ENCODE peak calls at places on chromosome 2, in nine cellular contexts. G is CD4-positive, alpha-beta T cell; I is IMR-90; K is nephron progenitor cell; A is upper lobe of left lung; X is astrocyte of the cerebellum; Q is GM10248; Z is astrocyte of the spinal cord; T is epithelial cell of esophagus. D is an unnamed sample.
A peak's percentile ranks its signal among the peaks of the same experiment; 100 is the strongest.

GRCh38 chr2:140338827-140339226 is 1558.6 kb upstream of the NXPH2 start:
- DNase-seq in G (no peak), I (no peak), K (no peak), A (no peak), X (no peak), Q (no peak), Z (no peak), T (no peak), D (no peak)

GRCh38 chr2:177124371-177124770 is 88.2 kb upstream of the HNRNPA3 start:
- DNase-seq in G (no peak), I (no peak), K (no peak), A (no peak), X (no peak), Q (no peak), Z (no peak), T (peak; percentile 16), D (peak; percentile 8)

GRCh38 chr2:240041363-240041762 is 11.1 kb upstream of the OR6B2 start:
- DNase-seq in G (no peak), I (no peak), K (no peak), A (no peak), X (no peak), Q (no peak), Z (no peak), T (no peak), D (no peak)

GRCh38 chr2:2909086-2910035 is 468.3 kb downstream of the EIPR1 start:
- DNase-seq in G (no peak), I (no peak), K (no peak), A (no peak), X (no peak), Q (no peak), Z (no peak), T (no peak), D (no peak)

GRCh38 chr2:36663851-36664715 is 32.4 kb upstream of the VIT start:
- DNase-seq in G (no peak), I (peak; percentile 71), K (no peak), A (no peak), X (peak; percentile 62), Q (peak; percentile 49), Z (peak; percentile 77), T (peak; percentile 82), D (peak; percentile 90)

GRCh38 chr2:2484301-2484700 is 153.2 kb upstream of the MYT1L start:
- DNase-seq in G (no peak), I (no peak), K (no peak), A (no peak), X (no peak), Q (no peak), Z (no peak), T (no peak), D (no peak)

GRCh38 chr2:151478011-151478410 is 68.3 kb downstream of the RIF1 start:
- DNase-seq in G (no peak), I (peak; percentile 72), K (no peak), A (no peak), X (peak; percentile 1), Q (no peak), Z (peak; percentile 48), T (peak; percentile 65), D (peak; percentile 48)

GRCh38 chr2:180985771-180986395 is 5.5 kb downstream of the UBE2E3 start:
- DNase-seq in G (no peak), I (no peak), K (no peak), A (no peak), X (no peak), Q (no peak), Z (no peak), T (no peak), D (no peak)

GRCh38 chr2:23685201-23685600 is 241.7 kb downstream of the ATAD2B start:
- DNase-seq in G (no peak), I (no peak), K (no peak), A (no peak), X (no peak), Q (no peak), Z (no peak), T (peak; percentile 44), D (no peak)

GRCh38 chr2:219495531-219496122 is 3.1 kb upstream of the GMPPA start:
- DNase-seq in G (peak; percentile 51), I (peak; percentile 74), K (peak; percentile 78), A (peak; percentile 46), X (no peak), Q (peak; percentile 77), Z (peak; percentile 62), T (peak; percentile 64), D (peak; percentile 78)

GRCh38 chr2:134736167-134736885 is 17.5 kb upstream of the TMEM163 start:
- DNase-seq in G (no peak), I (peak; percentile 50), K (no peak), A (no peak), X (peak; percentile 66), Q (no peak), Z (peak; percentile 58), T (peak; percentile 79), D (peak; percentile 86)

GRCh38 chr2:100470898-100471514 is 724 bp downstream of the NMS start:
- DNase-seq in G (no peak), I (peak; percentile 7), K (peak; percentile 95), A (no peak), X (no peak), Q (no peak), Z (peak; percentile 5), T (peak; percentile 4), D (peak; percentile 9)

GRCh38 chr2:239049421-239050251 is 201.8 kb downstream of the TWIST2 start:
- DNase-seq in G (no peak), I (peak; percentile 63), K (no peak), A (no peak), X (no peak), Q (no peak), Z (peak; percentile 31), T (no peak), D (no peak)

GRCh38 chr2:189285962-189286648 is 106.5 kb upstream of the COL5A2 start:
- DNase-seq in G (no peak), I (peak; percentile 92), K (no peak), A (no peak), X (peak; percentile 81), Q (no peak), Z (peak; percentile 96), T (peak; percentile 79), D (peak; percentile 97)

GRCh38 chr2:122748552-122749011 is 993.1 kb downstream of the TSN start:
- DNase-seq in G (no peak), I (no peak), K (no peak), A (no peak), X (no peak), Q (no peak), Z (peak; percentile 51), T (peak; percentile 77), D (peak; percentile 97)

GRCh38 chr2:164843346-164843841 is 1.8 kb upstream of the COBLL1 start:
- DNase-seq in G (no peak), I (no peak), K (no peak), A (no peak), X (no peak), Q (no peak), Z (no peak), T (peak; percentile 78), D (no peak)

DNA sequence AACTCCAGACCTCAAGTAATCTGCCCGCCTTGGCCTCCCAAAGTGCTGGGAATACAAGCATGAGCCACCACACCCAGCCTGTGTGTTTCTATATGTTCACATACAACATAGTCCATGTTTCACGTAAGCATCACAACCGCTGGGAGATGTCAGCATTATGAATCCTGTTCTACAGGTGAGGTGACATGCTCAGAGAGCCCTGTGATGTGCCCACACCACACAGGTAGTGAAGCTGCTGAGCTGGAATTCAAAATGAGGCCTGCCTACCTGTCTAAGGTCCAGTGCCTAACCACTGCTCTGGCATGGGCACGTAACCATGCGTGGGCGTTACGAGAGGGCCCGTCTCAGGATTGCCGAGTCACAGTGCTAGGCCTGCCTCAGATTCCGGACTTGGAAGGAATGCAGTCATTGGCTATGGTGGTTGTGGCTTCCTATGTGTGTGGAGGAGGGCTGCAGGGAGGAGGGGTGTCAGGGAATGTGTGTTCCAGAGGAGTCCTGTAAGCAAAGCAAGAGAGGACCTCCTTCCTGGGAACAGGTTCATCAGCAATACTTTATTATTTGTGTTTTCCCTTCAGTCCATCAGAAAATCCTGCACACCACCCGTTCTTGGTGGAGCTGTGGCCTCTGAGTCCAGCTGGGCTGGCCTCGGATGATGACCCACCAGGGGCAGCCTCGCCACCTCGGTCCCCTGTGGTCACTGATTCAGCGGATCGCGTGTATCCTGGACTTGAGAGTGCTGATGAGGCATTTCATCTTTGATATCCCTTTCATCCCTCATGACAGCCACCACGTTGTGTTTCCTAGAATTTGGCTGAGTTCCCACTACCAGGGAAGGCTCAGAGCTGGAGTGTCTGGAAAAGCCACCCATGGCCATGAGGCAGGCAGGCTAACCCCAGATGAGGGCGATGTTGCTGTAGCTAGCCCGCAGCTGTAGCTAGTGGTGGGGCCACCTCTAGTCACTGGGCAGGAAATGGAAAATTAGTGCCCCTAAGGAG is 31.1 kb downstream of the HK2 start:
- DNase-seq in G (no peak), I (peak; percentile 70), K (no peak), A (peak; percentile 64), X (no peak), Q (no peak), Z (peak; percentile 40), T (peak; percentile 87), D (peak; percentile 61)
- TF ChIP-seq CTCF in G (no peak), I (peak; percentile 14), K (no peak), A (no peak), X (no peak), Q (no peak), Z (no peak), T (peak; percentile 6), D (no peak)

DNA sequence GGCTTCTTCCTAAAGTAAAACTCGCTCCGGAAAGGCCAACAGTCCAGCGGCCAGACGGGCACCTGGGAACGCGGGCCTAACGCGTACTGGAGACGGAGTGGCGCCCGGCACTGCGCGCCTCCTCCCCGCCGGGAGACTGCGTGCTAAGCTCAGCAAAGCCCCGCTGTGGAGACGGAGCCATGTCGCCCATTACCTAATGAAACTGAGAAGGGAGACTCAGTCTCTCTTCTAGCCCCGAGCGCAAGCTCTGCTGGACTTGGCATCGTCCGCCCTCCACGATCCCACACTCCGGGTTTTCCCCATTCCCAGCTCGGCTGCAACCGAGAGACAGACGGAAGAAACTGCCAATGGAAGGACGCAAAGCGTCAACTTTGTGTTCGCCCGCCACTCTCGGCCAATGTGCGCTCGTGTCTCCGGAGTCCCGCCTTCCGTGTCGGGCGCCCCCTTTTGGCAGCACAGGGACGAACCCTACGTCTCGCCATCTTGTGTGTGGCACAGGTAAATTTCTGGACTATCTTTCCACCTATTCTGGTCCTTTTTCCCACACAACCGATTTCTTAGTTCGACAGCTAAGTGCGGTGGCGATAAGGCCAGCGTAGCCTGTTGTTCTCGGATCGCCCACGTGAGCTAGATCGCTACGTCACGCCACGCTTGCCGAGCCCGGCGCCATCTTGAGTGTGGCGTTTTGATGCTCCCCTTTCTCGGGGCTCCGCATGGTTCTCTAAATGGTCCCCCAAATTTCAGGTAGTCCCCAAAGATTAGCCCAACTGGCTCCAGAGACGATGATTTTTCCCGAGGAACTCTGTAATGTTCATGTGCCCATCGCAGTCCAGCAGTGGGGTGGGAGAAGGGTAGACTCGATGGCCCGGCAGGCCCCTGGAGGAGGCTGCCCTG is 1.3 kb upstream of the PTMA start:
- DNase-seq in G (peak; percentile 98), I (peak; percentile 99), K (peak; percentile 98), A (peak; percentile 98), X (peak; percentile 98), Q (peak; percentile 94), Z (peak; percentile 99), T (peak; percentile 99), D (peak; percentile 99)
- TF ChIP-seq CTCF in G (peak; percentile 96), I (peak; percentile 99), K (peak; percentile 86), A (peak; percentile 91), X (peak; percentile 92), Q (peak; percentile 90), Z (peak; percentile 93), T (peak; percentile 88), D (peak; percentile 87)

GRCh38 chr2:69436594-69436936 is 670 bp downstream of the NFU1 start:
- DNase-seq in G (no peak), I (no peak), K (no peak), A (no peak), X (no peak), Q (peak; percentile 26), Z (peak; percentile 28), T (peak; percentile 24), D (peak; percentile 18)
- TF ChIP-seq CTCF in G (no peak), I (no peak), K (no peak), A (no peak), X (no peak), Q (peak; percentile 1), Z (no peak), T (no peak), D (no peak)

GRCh38 chr2:203175371-203175770 is 63.4 kb upstream of the CYP20A1 start:
- DNase-seq in G (no peak), I (peak; percentile 10), K (no peak), A (no peak), X (no peak), Q (no peak), Z (no peak), T (no peak), D (no peak)
- TF ChIP-seq CTCF in G (no peak), I (no peak), K (no peak), A (no peak), X (no peak), Q (no peak), Z (no peak), T (no peak), D (no peak)

D was measured in cardiac fibroblast.